ENCODE peak calls at places on chromosomes 16 and 17, in eight cellular contexts. L, A, N, F, H, W, Y and Q are unnamed samples.

GRCh38 chr16:49932943-49933342 is 77.0 kb upstream of the ZNF423 start:
- DNase-seq in L (no peak), A (no peak), N (no peak), F (no peak), H (no peak), W (no peak), Y (no peak), Q (no peak)

GRCh38 chr16:50591800-50592771 is 43.9 kb downstream of the NKD1 start:
- DNase-seq in L (peak; percentile 16), A (no peak), N (peak; percentile 57), F (no peak), H (no peak), W (no peak), Y (no peak), Q (peak; percentile 42)

GRCh38 chr17:7045492-7046126 is 1.7 kb upstream of the SLC16A11 start:
- DNase-seq in L (peak; percentile 75), A (peak; percentile 35), N (peak; percentile 79), F (no peak), H (peak; percentile 38), W (no peak), Y (peak; percentile 82), Q (peak; percentile 57)

GRCh38 chr17:81514735-81515529 is 2.3 kb upstream of the ACTG1 start:
- DNase-seq in L (peak; percentile 49), A (peak; percentile 63), N (peak; percentile 79), F (peak; percentile 54), H (peak; percentile 69), W (no peak), Y (peak; percentile 88), Q (peak; percentile 79)

GRCh38 chr16:31451681-31452351 is 7.5 kb upstream of the ARMC5 start:
- DNase-seq in L (no peak), A (no peak), N (peak; percentile 52), F (peak; percentile 59), H (no peak), W (no peak), Y (peak; percentile 51), Q (peak; percentile 83)

GRCh38 chr17:7215652-7216139 is 3.9 kb downstream of the DLG4 start:
- DNase-seq in L (no peak), A (no peak), N (peak; percentile 13), F (no peak), H (no peak), W (no peak), Y (peak; percentile 64), Q (no peak)

GRCh38 chr16:20611350-20611902 is 35.3 kb upstream of the ACSM2B start:
- DNase-seq in L (no peak), A (no peak), N (peak; percentile 59), F (no peak), H (no peak), W (no peak), Y (no peak), Q (no peak)

GRCh38 chr17:72659811-72660210 is 432.7 kb downstream of the SLC39A11 start:
- DNase-seq in L (no peak), A (no peak), N (no peak), F (no peak), H (no peak), W (no peak), Y (no peak), Q (no peak)

GRCh38 chr16:9687737-9688319 is 494.4 kb downstream of the GRIN2A start:
- DNase-seq in L (no peak), A (no peak), N (no peak), F (no peak), H (no peak), W (no peak), Y (no peak), Q (no peak)

GRCh38 chr16:17433577-17433960 is 37.2 kb downstream of the XYLT1 start:
- DNase-seq in L (no peak), A (no peak), N (no peak), F (no peak), H (no peak), W (no peak), Y (no peak), Q (no peak)

GRCh38 chr16:10684541-10685151 is 10.1 kb downstream of the TEKT5 start:
- DNase-seq in L (no peak), A (no peak), N (no peak), F (no peak), H (no peak), W (peak; percentile 47), Y (no peak), Q (no peak)

GRCh38 chr17:32929288-32929574 is 1.3 kb downstream of the TMEM98 start:
- DNase-seq in L (no peak), A (no peak), N (no peak), F (no peak), H (no peak), W (no peak), Y (no peak), Q (no peak)

GRCh38 chr17:76268015-76268749 is 3.0 kb downstream of the UBALD2 start:
- DNase-seq in L (peak; percentile 37), A (peak; percentile 54), N (no peak), F (peak; percentile 49), H (peak; percentile 79), W (no peak), Y (peak; percentile 70), Q (no peak)

GRCh38 chr16:50665128-50665878 is 15.8 kb downstream of the SNX20 start:
- DNase-seq in L (peak; percentile 45), A (peak; percentile 79), N (peak; percentile 33), F (peak; percentile 96), H (peak; percentile 82), W (peak; percentile 93), Y (peak; percentile 89), Q (peak; percentile 81)

GRCh38 chr17:56966277-56966676 is 5.4 kb upstream of the COIL start:
- DNase-seq in L (no peak), A (no peak), N (peak; percentile 98), F (no peak), H (no peak), W (no peak), Y (no peak), Q (no peak)

GRCh38 chr17:39655105-39655504 is 10.0 kb upstream of the TCAP start:
- DNase-seq in L (no peak), A (no peak), N (no peak), F (no peak), H (no peak), W (no peak), Y (no peak), Q (no peak)

GRCh38 chr17:67942810-67943209 is 53.5 kb downstream of the C17orf58 start:
- DNase-seq in L (no peak), A (no peak), N (peak; percentile 13), F (peak; percentile 18), H (no peak), W (no peak), Y (no peak), Q (no peak)

GRCh38 chr16:76386784-76387183 is 109.6 kb downstream of the CNTNAP4 start:
- DNase-seq in L (peak; percentile 72), A (no peak), N (no peak), F (no peak), H (no peak), W (no peak), Y (no peak), Q (peak; percentile 15)

GRCh38 chr16:89043636-89044393 is 49.8 kb upstream of the ACSF3 start:
- DNase-seq in L (no peak), A (no peak), N (no peak), F (no peak), H (no peak), W (no peak), Y (no peak), Q (no peak)

GRCh38 chr16:88782454-88783390 is 2.3 kb downstream of the PIEZO1 start:
- DNase-seq in L (no peak), A (peak; percentile 21), N (no peak), F (no peak), H (peak; percentile 86), W (no peak), Y (no peak), Q (peak; percentile 44)

GRCh38 chr16:1105888-1106620 is 10.0 kb upstream of the C1QTNF8 start:
- DNase-seq in L (no peak), A (no peak), N (peak; percentile 73), F (peak; percentile 87), H (peak; percentile 30), W (no peak), Y (peak; percentile 85), Q (peak; percentile 85)

GRCh38 chr17:76681222-76682137 is 29.3 kb downstream of the MXRA7 start:
- DNase-seq in L (peak; percentile 61), A (peak; percentile 52), N (peak; percentile 76), F (peak; percentile 86), H (peak; percentile 68), W (no peak), Y (peak; percentile 85), Q (peak; percentile 78)

GRCh38 chr17:27303734-27304133 is 9.8 kb downstream of the WSB1 start:
- DNase-seq in L (no peak), A (no peak), N (no peak), F (no peak), H (no peak), W (no peak), Y (no peak), Q (no peak)

GRCh38 chr17:75856062-75856681 is 1.0 kb upstream of the WBP2 start:
- DNase-seq in L (no peak), A (no peak), N (peak; percentile 75), F (no peak), H (no peak), W (peak; percentile 84), Y (peak; percentile 82), Q (peak; percentile 66)

GRCh38 chr16:68493412-68494070 is 45.2 kb upstream of the SMPD3 start:
- DNase-seq in L (no peak), A (no peak), N (no peak), F (no peak), H (no peak), W (no peak), Y (peak; percentile 52), Q (no peak)

GRCh38 chr16:50932348-50932916 is 190.5 kb downstream of the CYLD start:
- DNase-seq in L (no peak), A (no peak), N (no peak), F (no peak), H (no peak), W (no peak), Y (no peak), Q (no peak)

GRCh38 chr17:76262732-76263344 is 2.3 kb upstream of the UBALD2 start:
- DNase-seq in L (no peak), A (no peak), N (peak; percentile 53), F (no peak), H (no peak), W (no peak), Y (peak; percentile 58), Q (peak; percentile 86)

GRCh38 chr17:15298176-15298575 is 33.0 kb upstream of the PMP22 start:
- DNase-seq in L (no peak), A (no peak), N (no peak), F (no peak), H (no peak), W (no peak), Y (no peak), Q (no peak)

GRCh38 chr16:34078697-34079096 is 619.3 kb downstream of the TP53TG3F start:
- DNase-seq in L (no peak), A (no peak), N (no peak), F (no peak), H (no peak), W (no peak), Y (no peak), Q (no peak)

GRCh38 chr16:68065716-68066305 is 19.4 kb upstream of the NFATC3 start:
- DNase-seq in L (peak; percentile 45), A (no peak), N (no peak), F (no peak), H (no peak), W (peak; percentile 8), Y (no peak), Q (no peak)

GRCh38 chr17:17837380-17837821 is 615 bp upstream of the SREBF1 start:
- DNase-seq in L (no peak), A (no peak), N (no peak), F (no peak), H (no peak), W (no peak), Y (peak; percentile 42), Q (no peak)

GRCh38 chr16:82055728-82056549 is 20.9 kb downstream of the HSD17B2 start:
- DNase-seq in L (no peak), A (no peak), N (no peak), F (no peak), H (no peak), W (no peak), Y (no peak), Q (no peak)

GRCh38 chr16:22888791-22889190 is 74.8 kb downstream of the HS3ST2 start:
- DNase-seq in L (no peak), A (no peak), N (no peak), F (no peak), H (no peak), W (no peak), Y (no peak), Q (no peak)

GRCh38 chr16:57264950-57265371 is 19.5 kb downstream of the PLLP start:
- DNase-seq in L (no peak), A (no peak), N (no peak), F (no peak), H (no peak), W (no peak), Y (no peak), Q (no peak)